ENCODE peak calls at places on chromosome 18, in ten cellular contexts. M is body of pancreas; N is CD4-positive, alpha-beta T cell; E is IMR-90; S is aorta; O is PC-9; T is PC-3; D is H9; R is coronary artery; Q is GM23338. P is an unnamed sample.

GRCh38 chr18:2406544-2406943 is 164.8 kb downstream of the METTL4 start:
- DNase-seq in S (no peak), E (peak), Q (no peak), N (no peak), M (no peak), T (peak), D (no peak), O (no peak), R (no peak), P (no peak)

GRCh38 chr18:50268022-50268747 is 1.9 kb upstream of the CFAP53 start:
- DNase-seq in R (peak), S (peak), E (peak), N (peak), Q (peak), T (no peak), O (peak), D (peak), M (peak), P (peak)

GRCh38 chr18:3605562-3606443 is 155.8 kb downstream of the TGIF1 start:
- DNase-seq in Q (peak), T (peak), M (no peak), R (no peak), N (no peak), O (no peak), S (no peak), E (peak), D (no peak), P (peak)

GRCh38 chr18:45771587-45771986 is 47.6 kb downstream of the SLC14A1 start:
- DNase-seq in N (no peak), E (peak), S (peak), M (no peak), O (no peak), T (no peak), D (no peak), Q (no peak), R (peak), P (no peak)

GRCh38 chr18:48662021-48662661 is 123.3 kb downstream of the CTIF start:
- DNase-seq in N (no peak), M (no peak), E (peak), T (peak), O (peak), Q (peak), S (no peak), D (no peak), R (no peak), P (no peak)

GRCh38 chr18:28411806-28412205 is 234.9 kb upstream of the CDH2 start:
- DNase-seq in D (no peak), E (no peak), N (no peak), S (peak), M (no peak), O (no peak), Q (no peak), T (no peak), R (no peak), P (no peak)

GRCh38 chr18:33960393-33960792 is 264.3 kb downstream of the NOL4 start:
- DNase-seq in N (no peak), S (no peak), O (no peak), E (no peak), T (no peak), D (no peak), M (no peak), R (no peak), Q (no peak), P (no peak)

GRCh38 chr18:487371-487770 is 13.1 kb downstream of the COLEC12 start:
- DNase-seq in S (no peak), R (no peak), T (peak), E (peak), D (no peak), N (no peak), Q (no peak), O (no peak), M (no peak), P (no peak)

GRCh38 chr18:25759111-25759510 is 331.3 kb downstream of the SS18 start:
- DNase-seq in M (no peak), D (no peak), E (peak), Q (no peak), R (no peak), N (no peak), S (no peak), O (no peak), T (no peak), P (no peak)

GRCh38 chr18:9091066-9091476 is 11.4 kb upstream of the NDUFV2 start:
- DNase-seq in T (no peak), S (no peak), R (no peak), D (no peak), N (peak), O (no peak), E (no peak), Q (no peak), M (no peak), P (peak)

GRCh38 chr18:45505497-45506206 is 109.6 kb upstream of the SLC14A2 start:
- DNase-seq in E (no peak), R (no peak), M (no peak), O (no peak), S (no peak), T (no peak), D (no peak), N (no peak), Q (no peak), P (no peak)

GRCh38 chr18:44080054-44080453 is 600.6 kb upstream of the SETBP1 start:
- DNase-seq in N (no peak), S (no peak), Q (no peak), M (no peak), D (no peak), R (no peak), E (no peak), O (no peak), T (no peak), P (no peak)

GRCh38 chr18:31700990-31701389 is 16.6 kb upstream of the B4GALT6 start:
- DNase-seq in S (no peak), D (no peak), N (no peak), M (no peak), T (no peak), O (no peak), E (no peak), R (no peak), Q (no peak), P (no peak)

GRCh38 chr18:35028556-35028955 is 12.7 kb upstream of the MAPRE2 start:
- DNase-seq in D (no peak), O (no peak), N (no peak), M (no peak), T (no peak), R (no peak), E (no peak), Q (no peak), S (no peak), P (no peak)

GRCh38 chr18:902179-902718 is 2.4 kb upstream of the ADCYAP1 start:
- DNase-seq in Q (peak), D (no peak), M (no peak), T (peak), E (no peak), O (peak), S (no peak), N (no peak), R (no peak), P (no peak)

GRCh38 chr18:69883781-69884180 is 63.9 kb downstream of the CD226 start:
- DNase-seq in T (no peak), N (no peak), D (no peak), Q (no peak), R (no peak), M (no peak), E (no peak), S (no peak), O (no peak), P (no peak)

GRCh38 chr18:38851526-38851925 is 1285.9 kb upstream of the CELF4 start:
- DNase-seq in S (no peak), R (no peak), N (no peak), M (no peak), D (no peak), E (no peak), T (no peak), Q (no peak), O (no peak), P (no peak)

GRCh38 chr18:12422936-12423335 is 15.2 kb downstream of the PRELID3A start:
- DNase-seq in Q (peak), M (no peak), S (no peak), R (no peak), D (peak), E (no peak), N (no peak), O (no peak), T (peak), P (no peak)

GRCh38 chr18:77081387-77081773 is 51.2 kb downstream of the MBP start:
- DNase-seq in E (peak), T (no peak), M (no peak), R (no peak), D (no peak), S (no peak), Q (no peak), O (no peak), N (no peak), P (no peak)

GRCh38 chr18:44178476-44178875 is 502.2 kb upstream of the SETBP1 start:
- DNase-seq in M (peak), E (no peak), T (no peak), N (no peak), R (no peak), O (no peak), D (no peak), S (peak), Q (no peak), P (no peak)

GRCh38 chr18:32469190-32469611 is 1.5 kb downstream of the GAREM1 start:
- DNase-seq in Q (no peak), T (peak), M (peak), R (peak), E (peak), O (peak), D (no peak), S (peak), N (no peak), P (no peak)

GRCh38 chr18:78352905-78353304 is 626.7 kb upstream of the SALL3 start:
- DNase-seq in R (no peak), Q (no peak), N (no peak), E (no peak), D (peak), S (no peak), O (no peak), T (no peak), M (no peak), P (no peak)

GRCh38 chr18:34957864-34958259 is 83.4 kb upstream of the MAPRE2 start:
- DNase-seq in Q (no peak), D (no peak), R (no peak), S (no peak), N (no peak), E (no peak), T (no peak), M (no peak), O (no peak), P (no peak)

GRCh38 chr18:35215026-35215425 is 25.8 kb upstream of the ZNF397 start:
- DNase-seq in O (no peak), D (peak), S (no peak), Q (peak), R (no peak), N (no peak), T (no peak), E (no peak), M (no peak), P (no peak)

GRCh38 chr18:77013777-77014525 is 118.6 kb downstream of the MBP start:
- DNase-seq in E (no peak), R (no peak), M (no peak), N (no peak), O (no peak), Q (no peak), T (no peak), D (no peak), S (peak), P (no peak)

GRCh38 chr18:3056311-3056710 is 43.4 kb upstream of the LPIN2 start:
- DNase-seq in Q (no peak), M (no peak), N (no peak), T (no peak), E (no peak), R (no peak), D (no peak), O (no peak), S (no peak), P (no peak)

GRCh38 chr18:49893036-49893435 is 79.7 kb upstream of the ACAA2 start:
- DNase-seq in M (no peak), N (no peak), E (no peak), T (peak), S (no peak), O (no peak), Q (no peak), R (no peak), D (no peak), P (no peak)

GRCh38 chr18:32258558-32259204 is 68.8 kb downstream of the MEP1B start:
- DNase-seq in E (no peak), T (no peak), Q (no peak), S (no peak), O (no peak), N (no peak), D (no peak), R (no peak), M (no peak), P (no peak)

GRCh38 chr18:30522288-30522929 is 520.1 kb downstream of the DSC3 start:
- DNase-seq in O (no peak), R (no peak), Q (peak), E (no peak), N (no peak), T (no peak), D (peak), S (no peak), M (no peak), P (no peak)

DNA sequence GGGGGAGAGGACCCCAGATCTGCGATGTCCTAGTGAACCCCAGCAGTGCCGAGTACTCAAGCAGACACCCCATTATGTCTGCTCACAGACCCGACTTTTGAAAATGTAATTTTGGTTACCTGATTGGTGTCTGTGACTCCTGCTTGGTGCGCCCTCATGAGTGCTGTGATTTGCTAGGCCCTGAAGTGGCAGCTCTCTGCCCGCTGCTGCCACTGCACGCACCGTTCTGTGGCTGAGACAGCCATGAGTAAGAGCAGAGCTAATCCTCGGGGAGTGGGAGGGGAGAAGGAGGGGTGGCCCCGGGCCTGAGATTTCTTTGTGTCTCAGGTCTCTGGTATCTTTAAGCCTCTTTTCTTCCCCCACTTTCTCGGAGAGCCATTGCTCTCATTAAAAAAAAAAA is 18.2 kb downstream of the FHOD3 start:
- DNase-seq in S (no peak), M (no peak), E (peak), O (peak), T (peak), D (peak), Q (no peak), R (no peak), N (no peak), P (no peak)
- H3K27ac ChIP-seq in S (no peak), M (no peak), E (no peak), O (peak), T (peak), D (no peak), Q (no peak), R (no peak), N (no peak), P (no peak)

DNA sequence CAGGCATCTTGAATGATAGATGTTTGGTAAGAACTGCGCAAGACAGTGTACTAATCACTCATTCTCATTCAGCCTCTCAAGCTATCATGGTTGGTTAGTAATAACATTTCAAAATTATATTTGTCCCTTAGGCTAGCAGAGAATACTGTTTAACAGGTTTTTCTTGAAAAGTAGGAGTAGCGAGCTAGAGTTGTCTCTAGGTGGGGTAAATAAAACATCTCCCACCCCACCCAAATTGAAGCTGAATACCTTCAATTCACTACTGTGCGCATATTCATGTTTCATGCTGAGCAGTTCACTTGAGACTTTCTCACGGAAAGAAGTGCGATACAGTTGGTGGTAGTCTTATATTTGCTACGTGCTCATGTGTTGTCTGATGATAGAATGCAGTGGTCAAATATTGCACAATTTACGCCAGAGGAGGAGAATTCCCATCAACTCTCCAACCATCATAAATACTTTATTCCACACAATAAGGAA is 49.3 kb downstream of the NEDD4L start:
- DNase-seq in O (no peak), R (no peak), D (no peak), N (no peak), S (no peak), E (no peak), Q (peak), M (no peak), T (peak), P (no peak)
- H3K27ac ChIP-seq in O (peak), R (no peak), D (no peak), N (no peak), S (no peak), E (no peak), Q (no peak), M (no peak), T (peak), P (no peak)

DNA sequence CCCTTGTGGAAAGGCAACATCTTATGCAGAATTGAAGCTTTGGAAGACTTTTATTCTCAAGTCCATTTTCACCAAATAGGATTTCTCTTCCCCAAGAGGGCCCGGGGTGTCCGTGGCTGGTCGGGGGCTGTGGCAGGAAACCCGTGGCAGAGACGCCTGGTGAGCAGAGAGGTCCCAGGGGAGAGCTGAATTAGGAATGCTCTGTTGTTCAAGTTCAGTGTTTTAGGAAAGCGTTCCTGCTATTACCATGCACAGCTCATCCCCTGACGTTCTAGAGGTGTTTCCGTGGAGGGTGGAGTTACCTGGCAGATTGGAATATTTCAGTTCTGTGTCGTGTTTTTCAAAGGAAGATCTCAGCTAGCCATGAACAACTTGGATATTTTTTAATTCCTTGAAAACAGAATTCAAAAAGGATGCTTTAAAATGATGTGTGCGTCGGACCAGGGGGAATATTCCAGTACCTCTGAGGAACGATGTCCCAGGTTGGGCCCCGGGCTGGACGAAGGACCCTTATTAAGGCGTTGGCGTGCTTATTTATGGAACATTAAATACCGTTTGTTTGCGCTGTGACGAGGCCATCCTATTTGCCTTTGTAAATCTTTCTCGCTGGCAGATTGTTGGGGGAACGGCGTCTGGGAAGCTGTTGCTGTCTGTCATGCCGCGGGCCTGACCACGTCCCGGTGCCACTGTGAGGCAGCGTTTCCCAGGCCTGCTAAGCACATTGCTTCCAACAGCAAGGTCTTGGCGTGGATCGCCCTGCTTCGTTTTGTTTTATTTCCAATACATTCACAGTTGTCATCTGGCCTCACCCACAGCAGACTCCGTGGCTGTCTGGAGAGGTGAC is 8.2 kb downstream of the NFATC1 start:
- DNase-seq in E (no peak), D (no peak), Q (no peak), N (no peak), O (no peak), M (no peak), T (peak), S (peak), R (no peak), P (no peak)
- H3K27ac ChIP-seq in E (no peak), D (no peak), Q (no peak), N (peak), O (no peak), M (peak), T (peak), S (no peak), R (peak), P (no peak)

GRCh38 chr18:60027397-60027796 is 127.6 kb downstream of the PMAIP1 start:
- DNase-seq in M (no peak), N (no peak), R (no peak), E (no peak), S (no peak), D (no peak), O (no peak), T (peak), Q (no peak), P (no peak)
- H3K27ac ChIP-seq in M (no peak), N (no peak), R (no peak), E (no peak), S (no peak), D (no peak), O (no peak), T (peak), Q (no peak), P (no peak)

GRCh38 chr18:55464581-55464980 is 123.4 kb downstream of the TCF4 start:
- DNase-seq in E (no peak), T (no peak), O (no peak), N (no peak), Q (no peak), M (no peak), R (no peak), D (no peak), S (no peak), P (no peak)

GRCh38 chr18:55465313-55465712 is 122.7 kb downstream of the TCF4 start:
- DNase-seq in D (no peak), E (no peak), S (no peak), O (no peak), N (no peak), M (no peak), R (no peak), Q (peak), T (no peak), P (no peak)

GRCh38 chr18:55470826-55471225 is 117.2 kb downstream of the TCF4 start:
- DNase-seq in S (no peak), T (no peak), M (no peak), D (no peak), O (no peak), Q (no peak), N (no peak), R (no peak), E (no peak), P (no peak)

GRCh38 chr18:55462652-55463051 is 125.3 kb downstream of the TCF4 start:
- DNase-seq in T (no peak), Q (no peak), N (no peak), E (no peak), M (no peak), S (no peak), R (no peak), D (no peak), O (no peak), P (no peak)

DNA sequence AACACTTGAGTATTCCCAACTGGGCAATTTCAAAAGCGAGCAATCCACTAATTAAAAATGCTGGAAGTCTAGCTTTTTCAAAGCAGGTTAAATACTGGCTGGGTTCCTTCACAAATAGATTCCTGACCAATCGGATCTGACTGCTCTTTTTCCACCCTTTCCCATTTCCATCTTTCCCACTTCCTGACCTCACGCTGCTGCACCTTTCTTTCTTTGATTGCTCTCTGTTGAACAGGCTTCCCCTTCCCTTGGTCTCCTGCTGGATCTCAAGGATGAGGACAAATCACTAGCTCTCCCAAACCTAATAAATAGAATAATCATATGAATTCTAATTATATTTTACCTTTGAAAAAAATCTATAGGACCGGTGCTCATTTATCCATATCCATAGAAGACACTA is 121.2 kb downstream of the TCF4 start:
- DNase-seq in D (no peak), E (no peak), O (no peak), R (no peak), Q (peak), T (no peak), S (no peak), M (no peak), N (no peak), P (no peak)
- H3K27ac ChIP-seq in D (peak), E (no peak), O (no peak), R (no peak), Q (peak), T (no peak), S (no peak), M (no peak), N (no peak), P (no peak)

GRCh38 chr18:72867721-72868665 is at the start of gene NETO1:
- DNase-seq in M (no peak), T (peak), S (no peak), E (no peak), R (no peak), D (peak), O (no peak), N (no peak), Q (peak), P (no peak)
- H3K27ac ChIP-seq in M (no peak), T (no peak), S (no peak), E (no peak), R (no peak), D (no peak), O (no peak), N (no peak), Q (no peak), P (no peak)